ENCODE peak calls at places on chromosomes 16 and 17, in four cellular contexts. One of them, this sample, is unnamed. For H3K4me1, the result is how much of the 10 kb centered on the place peaks cover.

GRCh38 chr17:7060165-7060890 is 16.4 kb upstream of the SLC16A11 start:
- DNase-seq in HepG2: peak
- DNase-seq in A549: peak
- DNase-seq in stomach: peak
- DNase-seq in this sample: no peak

GRCh38 chr17:63989622-63990345 is 8.4 kb upstream of the PRR29 start:
- DNase-seq in HepG2: no peak
- DNase-seq in stomach: no peak
- DNase-seq in A549: no peak
- DNase-seq in this sample: no peak

GRCh38 chr16:5504028-5504758 is 406.6 kb upstream of the EEF2KMT start:
- DNase-seq in HepG2: no peak
- DNase-seq in stomach: peak
- DNase-seq in A549: no peak
- DNase-seq in this sample: no peak

GRCh38 chr16:82945420-82946096 is 318.8 kb downstream of the CDH13 start:
- DNase-seq in stomach: no peak
- DNase-seq in A549: no peak
- DNase-seq in HepG2: no peak
- DNase-seq in this sample: no peak

GRCh38 chr16:1093284-1094123 is 2.5 kb downstream of the C1QTNF8 start:
- DNase-seq in stomach: no peak
- DNase-seq in A549: peak
- DNase-seq in HepG2: peak
- DNase-seq in this sample: no peak

GRCh38 chr17:7191571-7192270 is 12.6 kb upstream of the ASGR1 start:
- DNase-seq in stomach: no peak
- DNase-seq in HepG2: peak
- DNase-seq in A549: peak
- DNase-seq in this sample: peak

GRCh38 chr17:31581491-31581890 is 190.0 kb downstream of the RAB11FIP4 start:
- DNase-seq in HepG2: no peak
- DNase-seq in stomach: peak
- DNase-seq in A549: no peak
- DNase-seq in this sample: peak

GRCh38 chr16:28876016-28876659 is 2.1 kb upstream of the ATP2A1 start:
- DNase-seq in A549: no peak
- DNase-seq in HepG2: no peak
- DNase-seq in stomach: no peak
- DNase-seq in this sample: no peak

GRCh38 chr16:90077757-90078593 is 844 bp upstream of the PRDM7 start:
- DNase-seq in stomach: no peak
- DNase-seq in A549: peak
- DNase-seq in HepG2: no peak
- DNase-seq in this sample: peak

GRCh38 chr17:2967515-2967914 is 95.9 kb downstream of the OR1D5 start:
- DNase-seq in stomach: no peak
- DNase-seq in HepG2: no peak
- DNase-seq in A549: no peak
- DNase-seq in this sample: no peak

GRCh38 chr17:72381597-72382397 is 261.0 kb downstream of the SOX9 start:
- DNase-seq in HepG2: no peak
- DNase-seq in A549: no peak
- DNase-seq in stomach: no peak
- DNase-seq in this sample: no peak

GRCh38 chr16:426115-426905 is 861 bp downstream of the RAB11FIP3 start:
- DNase-seq in stomach: no peak
- DNase-seq in HepG2: no peak
- DNase-seq in A549: no peak
- DNase-seq in this sample: peak

GRCh38 chr17:45940826-45941225 is 46.5 kb downstream of the MAPT start:
- DNase-seq in HepG2: no peak
- DNase-seq in A549: no peak
- DNase-seq in stomach: peak
- DNase-seq in this sample: no peak

GRCh38 chr17:42325026-42325425 is 36.7 kb downstream of the STAT5A start:
- DNase-seq in HepG2: no peak
- DNase-seq in stomach: no peak
- DNase-seq in A549: peak
- DNase-seq in this sample: no peak

GRCh38 chr17:50195196-50195865 is 6.1 kb downstream of the COL1A1 start:
- DNase-seq in stomach: no peak
- DNase-seq in A549: no peak
- DNase-seq in HepG2: no peak
- DNase-seq in this sample: no peak

GRCh38 chr17:752620-753219 is 656 bp upstream of the GEMIN4 start:
- DNase-seq in A549: peak
- DNase-seq in HepG2: no peak
- DNase-seq in stomach: peak
- DNase-seq in this sample: peak

GRCh38 chr16:71629617-71630016 is 3.6 kb downstream of the MARVELD3 start:
- DNase-seq in A549: no peak
- DNase-seq in HepG2: no peak
- DNase-seq in stomach: no peak
- DNase-seq in this sample: no peak

GRCh38 chr16:27977966-27978365 is 85.5 kb downstream of the GSG1L start:
- DNase-seq in HepG2: no peak
- DNase-seq in A549: no peak
- DNase-seq in stomach: no peak
- DNase-seq in this sample: no peak

GRCh38 chr17:68089881-68090280 is 54.3 kb downstream of the KPNA2 start:
- DNase-seq in HepG2: peak
- DNase-seq in stomach: peak
- DNase-seq in A549: peak
- DNase-seq in this sample: no peak

GRCh38 chr16:86492267-86492960 is 17.9 kb upstream of the FOXF1 start:
- DNase-seq in HepG2: no peak
- DNase-seq in A549: no peak
- DNase-seq in stomach: no peak
- DNase-seq in this sample: no peak

GRCh38 chr16:47732122-47732805 is 271.1 kb downstream of the PHKB start:
- DNase-seq in HepG2: no peak
- DNase-seq in A549: peak
- DNase-seq in stomach: no peak
- DNase-seq in this sample: no peak

GRCh38 chr16:15509051-15509592 is 74.7 kb downstream of the BMERB1 start:
- DNase-seq in stomach: no peak
- DNase-seq in A549: no peak
- DNase-seq in HepG2: no peak
- DNase-seq in this sample: no peak

GRCh38 chr17:29802256-29802655 is 127.8 kb downstream of the SSH2 start:
- DNase-seq in stomach: no peak
- DNase-seq in A549: no peak
- DNase-seq in HepG2: no peak
- DNase-seq in this sample: no peak

GRCh38 chr16:64184156-64184555 is 937.7 kb downstream of the CDH11 start:
- DNase-seq in stomach: no peak
- DNase-seq in A549: no peak
- DNase-seq in HepG2: no peak
- DNase-seq in this sample: no peak

GRCh38 chr16:23131841-23132576 is 17.2 kb downstream of the USP31 start:
- DNase-seq in stomach: no peak
- DNase-seq in HepG2: no peak
- DNase-seq in A549: no peak
- DNase-seq in this sample: no peak

DNA sequence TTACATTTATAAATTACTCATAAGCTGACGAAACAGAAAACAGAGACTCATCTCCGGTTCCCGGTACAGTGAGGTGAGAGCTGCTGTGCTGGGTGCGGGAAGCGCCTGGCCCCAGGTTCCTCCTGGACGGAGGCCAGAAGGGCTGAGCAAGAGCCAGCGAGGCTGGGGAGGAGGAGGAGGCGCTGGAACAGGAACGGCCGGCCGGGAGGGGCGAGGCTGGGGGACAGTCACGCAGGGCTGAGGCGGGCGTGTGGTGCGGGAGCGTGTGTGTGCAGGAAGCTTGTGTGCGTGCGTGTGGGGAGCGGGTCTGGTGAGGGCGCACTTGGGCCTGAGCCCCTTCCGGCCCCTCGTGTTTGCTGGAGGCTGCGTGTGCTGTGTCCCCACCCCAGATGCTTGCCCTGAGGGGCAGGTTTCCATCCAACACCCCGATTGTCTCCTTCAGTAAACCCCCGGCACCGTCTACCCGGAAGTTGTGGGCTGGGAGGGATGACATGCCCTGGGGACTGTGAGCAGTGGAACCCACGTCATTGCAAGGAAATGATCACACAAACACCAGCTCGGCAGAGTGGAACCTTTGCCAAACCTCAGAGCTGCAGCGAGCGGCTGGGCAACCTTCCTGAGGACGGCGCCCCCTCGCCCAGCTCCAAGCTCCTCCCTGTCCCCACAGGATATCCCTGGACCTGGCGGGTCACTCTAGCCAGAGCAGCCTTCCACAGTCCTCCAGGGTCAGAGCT is 19.4 kb downstream of the CD7 start:
- DNase-seq in stomach: peak
- DNase-seq in A549: peak
- DNase-seq in HepG2: no peak
- DNase-seq in this sample: peak
- TF ChIP-seq EP300 in stomach: peak
- TF ChIP-seq EP300 in A549: no peak
- TF ChIP-seq EP300 in HepG2: peak
- TF ChIP-seq EP300 in this sample: peak

GRCh38 chr16:57808589-57808988 is 6.3 kb upstream of the KIFC3 start:
- DNase-seq in stomach: no peak
- DNase-seq in HepG2: no peak
- DNase-seq in A549: no peak
- DNase-seq in this sample: no peak

GRCh38 chr16:57807968-57808528 is 5.8 kb upstream of the KIFC3 start:
- DNase-seq in HepG2: peak
- DNase-seq in stomach: peak
- DNase-seq in A549: peak
- DNase-seq in this sample: peak

GRCh38 chr16:57809843-57810196 is 7.5 kb upstream of the KIFC3 start:
- DNase-seq in A549: no peak
- DNase-seq in stomach: no peak
- DNase-seq in HepG2: no peak
- DNase-seq in this sample: no peak

GRCh38 chr16:57810197-57811024 is 8.1 kb upstream of the KIFC3 start:
- DNase-seq in A549: peak
- DNase-seq in HepG2: peak
- DNase-seq in stomach: peak
- DNase-seq in this sample: no peak

DNA sequence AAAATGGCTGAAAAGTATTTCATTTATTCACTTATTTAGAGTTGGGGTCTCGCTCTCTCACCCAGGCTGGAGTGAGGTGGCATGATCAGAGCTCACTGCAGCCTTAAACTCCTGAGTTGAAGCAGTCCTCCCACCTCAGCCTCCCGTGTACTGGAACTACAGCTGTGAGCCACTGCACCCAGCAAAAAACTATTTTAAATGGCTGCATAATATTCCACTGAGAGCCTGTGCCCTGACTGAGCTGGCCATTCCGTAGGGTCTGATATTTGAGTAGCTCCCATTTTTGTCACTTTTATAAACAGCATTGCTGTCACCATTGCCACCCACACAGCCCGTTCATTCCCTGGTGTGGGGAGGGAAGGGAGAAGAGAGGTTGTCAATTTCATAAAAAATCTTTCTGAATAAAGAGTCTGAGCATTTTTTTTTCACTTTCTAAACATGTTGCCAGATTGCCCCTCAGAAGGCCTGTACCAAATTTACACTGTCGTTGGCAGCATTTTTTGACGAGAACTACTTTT is 7.0 kb upstream of the KIFC3 start:
- DNase-seq in stomach: no peak
- DNase-seq in A549: no peak
- DNase-seq in HepG2: no peak
- DNase-seq in this sample: no peak
- H3K4me1 ChIP-seq in stomach: under half
- H3K4me1 ChIP-seq in A549: half or more
- H3K4me1 ChIP-seq in HepG2: half or more
- H3K4me1 ChIP-seq in this sample: under half

DNA sequence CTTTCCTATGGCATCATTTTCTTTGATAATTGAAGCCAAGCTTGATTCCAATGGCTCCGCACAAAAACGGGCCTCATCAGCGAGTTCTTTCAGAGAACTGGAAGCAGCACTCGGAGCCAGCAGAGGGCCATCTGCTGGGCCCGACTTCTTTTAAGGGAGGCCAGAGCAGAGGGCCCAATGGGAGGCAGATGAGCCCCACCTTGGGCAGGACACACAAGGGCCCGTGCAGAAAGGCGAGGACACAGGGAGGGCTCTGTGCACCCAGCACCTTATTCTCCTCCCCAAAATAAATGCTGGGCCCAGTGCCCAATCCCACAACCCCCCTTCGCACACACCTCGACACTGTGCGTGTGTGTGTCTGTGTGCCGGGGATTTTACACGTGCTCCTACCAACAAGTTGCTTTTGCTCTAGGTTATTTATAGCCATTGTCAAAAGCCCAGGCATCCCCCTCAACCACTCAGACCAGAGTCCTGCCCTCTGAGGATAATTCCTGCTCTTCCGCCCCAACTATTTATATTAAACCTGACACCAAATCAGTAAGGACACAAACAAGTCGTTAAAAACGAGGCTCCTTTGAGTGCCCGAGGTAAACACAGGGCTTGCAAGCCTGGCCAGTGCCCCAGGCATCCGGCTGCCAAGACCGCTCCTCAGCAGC is 6.8 kb downstream of the AXIN2 start:
- DNase-seq in A549: no peak
- DNase-seq in HepG2: no peak
- DNase-seq in stomach: no peak
- DNase-seq in this sample: peak
- TF ChIP-seq EP300 in A549: no peak
- TF ChIP-seq EP300 in HepG2: no peak
- TF ChIP-seq EP300 in stomach: no peak
- TF ChIP-seq EP300 in this sample: no peak

GRCh38 chr17:27320222-27320560 is 26.3 kb downstream of the WSB1 start:
- DNase-seq in stomach: no peak
- DNase-seq in HepG2: no peak
- DNase-seq in A549: no peak
- DNase-seq in this sample: no peak

GRCh38 chr17:27318228-27318627 is 24.3 kb downstream of the WSB1 start:
- DNase-seq in stomach: no peak
- DNase-seq in A549: no peak
- DNase-seq in HepG2: no peak
- DNase-seq in this sample: no peak

GRCh38 chr17:27319536-27320221 is 25.8 kb downstream of the WSB1 start:
- DNase-seq in HepG2: no peak
- DNase-seq in stomach: peak
- DNase-seq in A549: no peak
- DNase-seq in this sample: peak

GRCh38 chr17:27315796-27316465 is 22.0 kb downstream of the WSB1 start:
- DNase-seq in HepG2: no peak
- DNase-seq in stomach: no peak
- DNase-seq in A549: no peak
- DNase-seq in this sample: no peak

DNA sequence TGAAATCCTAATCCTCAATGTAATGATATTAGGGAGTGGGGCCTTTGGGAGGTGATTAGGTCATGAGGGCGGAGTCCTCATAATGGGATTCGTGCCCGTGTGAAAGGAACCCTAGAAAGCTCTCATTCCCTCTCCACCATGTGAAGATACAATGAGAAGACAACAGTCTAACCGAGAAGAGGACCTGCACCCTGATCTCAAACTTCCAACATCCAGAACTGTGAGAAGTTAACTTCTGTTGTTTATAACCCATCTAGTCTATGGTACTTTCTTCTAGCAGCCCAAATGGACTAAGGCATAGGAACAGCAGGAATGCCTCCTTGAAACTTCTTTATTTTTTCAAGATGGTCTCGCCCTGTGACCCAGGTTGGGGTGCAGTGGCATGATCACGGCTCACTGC is 24.7 kb downstream of the WSB1 start:
- DNase-seq in HepG2: no peak
- DNase-seq in stomach: no peak
- DNase-seq in A549: no peak
- DNase-seq in this sample: no peak
- H3K4me1 ChIP-seq in HepG2: under half
- H3K4me1 ChIP-seq in stomach: under half
- H3K4me1 ChIP-seq in A549: under half
- H3K4me1 ChIP-seq in this sample: under half

This sample was measured in ovary.